ENCODE peak calls at places on chromosomes 13 and 19, in ten cellular contexts. T is stomach, O is dorsolateral prefrontal cortex, K is mucosa of descending colon, S is heart left ventricle, L is A673, A is endothelial cell of umbilical vein, E is thoracic aorta, U is AG04450, I is fibroblast of mammary gland. M is an unnamed sample.

GRCh38 chr13:105428816-105429215 is 1106.6 kb downstream of the EFNB2 start:
- DNase-seq in T (no peak), O (no peak), K (no peak), S (no peak), L (no peak), A (no peak), E (no peak), U (peak; percentile 20), I (peak; percentile 6), M (no peak)

GRCh38 chr13:97459215-97459772 is 25.3 kb downstream of the RAP2A start:
- DNase-seq in T (no peak), O (no peak), K (no peak), S (no peak), L (no peak), A (no peak), E (no peak), U (no peak), I (no peak), M (no peak)

GRCh38 chr19:51460164-51460992 is 2.1 kb upstream of the SIGLEC8 start:
- DNase-seq in T (peak; percentile 20), O (no peak), K (no peak), S (no peak), L (peak; percentile 7), A (peak; percentile 9), E (no peak), U (no peak), I (peak; percentile 4), M (no peak)

GRCh38 chr19:28296506-28296905 is 916.4 kb downstream of the UQCRFS1 start:
- DNase-seq in T (no peak), O (no peak), K (no peak), S (no peak), L (peak; percentile 64), A (no peak), E (no peak), U (no peak), I (peak; percentile 89), M (peak; percentile 75)

GRCh38 chr13:27792393-27793218 is at the start of gene GSX1:
- DNase-seq in T (peak; percentile 72), O (no peak), K (peak; percentile 75), S (peak; percentile 83), L (peak; percentile 75), A (peak; percentile 67), E (no peak), U (no peak), I (peak; percentile 68), M (peak; percentile 87)

GRCh38 chr19:13057744-13058143 is 44.9 kb downstream of the LYL1 start:
- DNase-seq in T (no peak), O (no peak), K (no peak), S (no peak), L (peak; percentile 71), A (peak; percentile 44), E (no peak), U (no peak), I (no peak), M (no peak)

GRCh38 chr19:35975608-35976214 is 19.3 kb upstream of the SDHAF1 start:
- DNase-seq in T (no peak), O (no peak), K (no peak), S (no peak), L (no peak), A (peak; percentile 13), E (no peak), U (no peak), I (peak; percentile 22), M (no peak)

GRCh38 chr19:55152017-55152416 is 3.0 kb upstream of the TNNT1 start:
- DNase-seq in T (no peak), O (no peak), K (no peak), S (no peak), L (peak; percentile 84), A (no peak), E (no peak), U (no peak), I (no peak), M (no peak)

GRCh38 chr13:64553411-64554129 is 2676.6 kb downstream of the PCDH9 start:
- DNase-seq in T (no peak), O (no peak), K (no peak), S (no peak), L (no peak), A (peak; percentile 23), E (no peak), U (peak; percentile 7), I (peak; percentile 30), M (peak; percentile 71)

GRCh38 chr13:110047511-110047910 is 259.4 kb downstream of the COL4A1 start:
- DNase-seq in T (peak; percentile 75), O (no peak), K (no peak), S (no peak), L (no peak), A (peak; percentile 35), E (peak; percentile 66), U (peak; percentile 72), I (peak; percentile 94), M (no peak)

GRCh38 chr19:3397266-3398022 is 31.1 kb downstream of the NFIC start:
- DNase-seq in T (peak; percentile 63), O (no peak), K (peak; percentile 73), S (no peak), L (no peak), A (no peak), E (no peak), U (no peak), I (peak; percentile 44), M (peak; percentile 52)

GRCh38 chr13:40285634-40286033 is 380.8 kb downstream of the FOXO1 start:
- DNase-seq in T (no peak), O (no peak), K (no peak), S (no peak), L (no peak), A (no peak), E (no peak), U (no peak), I (no peak), M (no peak)

GRCh38 chr13:34265016-34265692 is 447.2 kb downstream of the RFC3 start:
- DNase-seq in T (no peak), O (no peak), K (no peak), S (no peak), L (no peak), A (peak; percentile 37), E (no peak), U (no peak), I (no peak), M (peak; percentile 18)

GRCh38 chr13:110509971-110510786 is 51.3 kb downstream of the RAB20 start:
- DNase-seq in T (no peak), O (no peak), K (no peak), S (peak; percentile 65), L (no peak), A (no peak), E (no peak), U (no peak), I (no peak), M (no peak)

GRCh38 chr19:41882568-41883462 is at the start of gene ARHGEF1:
- DNase-seq in T (peak; percentile 62), O (no peak), K (peak; percentile 80), S (peak; percentile 88), L (peak; percentile 56), A (peak; percentile 6), E (no peak), U (no peak), I (no peak), M (peak; percentile 72)

GRCh38 chr19:633786-634639 is 676 bp upstream of the POLRMT start:
- DNase-seq in T (no peak), O (no peak), K (no peak), S (no peak), L (peak; percentile 43), A (no peak), E (no peak), U (no peak), I (no peak), M (no peak)

DNA sequence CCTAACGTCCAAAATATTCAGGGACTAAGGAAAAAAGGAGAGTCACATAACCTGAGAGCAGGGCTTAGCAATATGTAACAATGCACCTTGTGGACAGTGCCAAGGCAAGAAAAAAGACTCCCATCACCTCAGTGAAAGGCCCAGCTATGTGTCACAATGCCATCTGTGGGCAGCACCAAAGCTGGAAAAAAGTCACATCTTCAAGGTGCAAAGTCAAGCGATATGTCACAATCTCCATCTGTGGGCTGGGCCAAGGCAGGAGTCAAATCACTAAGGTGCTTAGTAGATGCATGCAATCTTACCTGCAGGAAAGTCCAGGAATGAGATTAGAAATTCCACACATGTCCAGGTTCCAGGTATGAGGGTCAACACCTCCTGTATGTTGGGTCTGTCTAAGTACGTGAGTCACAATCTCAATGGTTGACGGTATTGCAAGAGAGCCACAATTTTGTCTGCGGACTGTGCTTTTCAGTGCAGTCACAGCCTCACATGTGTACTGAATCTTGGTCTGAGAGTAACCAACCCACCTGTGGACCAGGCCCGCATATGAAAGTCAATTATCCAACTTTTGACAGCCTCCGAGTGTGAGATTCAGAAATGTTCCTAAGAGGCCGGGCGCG is 14.8 kb upstream of the ZNF43 start:
- DNase-seq in T (no peak), O (no peak), K (no peak), S (no peak), L (no peak), A (no peak), E (no peak), U (no peak), I (peak; percentile 2), M (peak; percentile 10)
- H3K4me3 ChIP-seq in T (peak overlapping the region; percentile 89), O (peak overlapping the region; percentile 83), K (no peak overlapping the region), S (peak overlapping the region; percentile 87), L (peak overlapping the region; percentile 58), A (peak overlapping the region; percentile 82), E (peak overlapping the region; percentile 84), U (peak overlapping the region; percentile 94), I (peak overlapping the region; percentile 90), M (peak overlapping the region; percentile 98)

GRCh38 chr19:49817964-49818690 is at the start of gene MED25:
- DNase-seq in T (peak; percentile 86), O (peak; percentile 73), K (peak; percentile 91), S (peak; percentile 92), L (peak; percentile 91), A (peak; percentile 93), E (peak; percentile 36), U (peak; percentile 55), I (peak; percentile 77), M (peak; percentile 77)
- TF ChIP-seq CTCF in T (peak; percentile 11), O (peak; percentile 44), K (peak; percentile 21), S (no peak), L (peak; percentile 10), A (no peak), E (peak; percentile 82), U (peak; percentile 27), I (no peak), M (no peak)

DNA sequence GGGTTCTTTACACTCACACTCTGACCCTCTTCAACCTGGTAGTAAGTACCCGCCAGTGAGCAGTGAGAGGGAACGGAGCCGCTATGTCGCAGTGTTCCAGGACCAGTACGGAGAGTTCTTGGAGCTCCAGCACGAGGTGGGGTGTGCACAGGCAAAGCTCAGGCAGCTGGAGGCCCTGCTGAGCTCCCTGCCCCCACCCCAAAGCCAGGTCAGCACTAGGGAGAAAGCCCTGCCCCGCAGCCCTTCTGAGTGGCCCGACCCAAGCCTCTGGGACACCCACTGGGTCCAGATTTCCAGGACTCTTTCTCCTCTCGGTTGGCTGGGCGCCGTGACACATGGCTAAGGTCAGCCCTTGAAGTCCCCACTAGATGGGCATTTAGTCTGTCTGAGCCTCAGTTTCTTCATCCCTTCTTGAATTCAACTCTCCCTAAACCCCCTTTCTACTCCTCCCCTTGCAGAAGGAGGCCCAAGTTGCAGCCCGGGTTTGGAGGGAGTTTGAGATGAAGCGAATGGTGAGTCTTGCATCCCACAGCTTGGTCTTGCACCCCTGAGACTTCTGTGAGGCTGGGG is 1.9 kb downstream of the OCEL1 start:
- DNase-seq in T (no peak), O (no peak), K (no peak), S (peak; percentile 65), L (no peak), A (no peak), E (no peak), U (no peak), I (no peak), M (no peak)
- H3K4me3 ChIP-seq in T (no peak overlapping the region), O (peak overlapping the region; percentile 76), K (no peak overlapping the region), S (no peak overlapping the region), L (no peak overlapping the region), A (no peak overlapping the region), E (no peak overlapping the region), U (no peak overlapping the region), I (no peak overlapping the region), M (no peak overlapping the region)

GRCh38 chr19:2329528-2329927 is 1.0 kb downstream of the SPPL2B start:
- DNase-seq in T (no peak), O (no peak), K (peak; percentile 55), S (no peak), L (no peak), A (no peak), E (no peak), U (no peak), I (no peak), M (no peak)
- TF ChIP-seq CTCF in T (no peak), O (no peak), K (no peak), S (no peak), L (no peak), A (no peak), E (no peak), U (no peak), I (no peak), M (no peak)

M was measured in foreskin fibroblast.